ENCODE peak calls at places on chromosomes 11 and 22, in six cellular contexts. One of them, this sample, is unnamed.

GRCh38 chr11:18203723-18204122 is 31.1 kb downstream of the MRGPRX4 start:
- DNase-seq in tibial artery: no peak
- DNase-seq in activated naive CD4-positive, alpha-beta T cell treated with Interleukin-2 at 50 U/mL for 16 hours: no peak
- DNase-seq in stimulated activated naive CD8-positive, alpha-beta T cell treated with anti-CD3 and anti-CD28 coated beads, Interleukin-15, amount 100 ng/mL, for 72 hours: no peak
- DNase-seq in stimulated activated CD4-positive, alpha-beta T cell treated with anti-CD3 and anti-CD28 coated beads, TNF-alpha, amount 100 ng/mL, for 48 hours: no peak
- DNase-seq in fibroblast of lung: no peak
- DNase-seq in this sample: no peak

GRCh38 chr11:66280428-66280827 is 2.5 kb downstream of the CNIH2 start:
- DNase-seq in tibial artery: no peak
- DNase-seq in stimulated activated CD4-positive, alpha-beta T cell treated with anti-CD3 and anti-CD28 coated beads, TNF-alpha, amount 100 ng/mL, for 48 hours: no peak
- DNase-seq in fibroblast of lung: no peak
- DNase-seq in stimulated activated naive CD8-positive, alpha-beta T cell treated with anti-CD3 and anti-CD28 coated beads, Interleukin-15, amount 100 ng/mL, for 72 hours: no peak
- DNase-seq in activated naive CD4-positive, alpha-beta T cell treated with Interleukin-2 at 50 U/mL for 16 hours: no peak
- DNase-seq in this sample: no peak

GRCh38 chr11:10302744-10303557 is 1.9 kb upstream of the ADM start:
- DNase-seq in fibroblast of lung: peak
- DNase-seq in tibial artery: peak
- DNase-seq in activated naive CD4-positive, alpha-beta T cell treated with Interleukin-2 at 50 U/mL for 16 hours: peak
- DNase-seq in stimulated activated CD4-positive, alpha-beta T cell treated with anti-CD3 and anti-CD28 coated beads, TNF-alpha, amount 100 ng/mL, for 48 hours: no peak
- DNase-seq in stimulated activated naive CD8-positive, alpha-beta T cell treated with anti-CD3 and anti-CD28 coated beads, Interleukin-15, amount 100 ng/mL, for 72 hours: peak
- DNase-seq in this sample: peak

GRCh38 chr11:117259417-117259816 is 26.9 kb downstream of the RNF214 start:
- DNase-seq in stimulated activated CD4-positive, alpha-beta T cell treated with anti-CD3 and anti-CD28 coated beads, TNF-alpha, amount 100 ng/mL, for 48 hours: no peak
- DNase-seq in activated naive CD4-positive, alpha-beta T cell treated with Interleukin-2 at 50 U/mL for 16 hours: no peak
- DNase-seq in fibroblast of lung: peak
- DNase-seq in stimulated activated naive CD8-positive, alpha-beta T cell treated with anti-CD3 and anti-CD28 coated beads, Interleukin-15, amount 100 ng/mL, for 72 hours: no peak
- DNase-seq in tibial artery: no peak
- DNase-seq in this sample: no peak

GRCh38 chr11:35852056-35852455 is 91.8 kb upstream of the LDLRAD3 start:
- DNase-seq in activated naive CD4-positive, alpha-beta T cell treated with Interleukin-2 at 50 U/mL for 16 hours: no peak
- DNase-seq in stimulated activated CD4-positive, alpha-beta T cell treated with anti-CD3 and anti-CD28 coated beads, TNF-alpha, amount 100 ng/mL, for 48 hours: no peak
- DNase-seq in stimulated activated naive CD8-positive, alpha-beta T cell treated with anti-CD3 and anti-CD28 coated beads, Interleukin-15, amount 100 ng/mL, for 72 hours: no peak
- DNase-seq in tibial artery: peak
- DNase-seq in fibroblast of lung: no peak
- DNase-seq in this sample: no peak

GRCh38 chr11:95641506-95641905 is 148.1 kb downstream of the FAM76B start:
- DNase-seq in stimulated activated naive CD8-positive, alpha-beta T cell treated with anti-CD3 and anti-CD28 coated beads, Interleukin-15, amount 100 ng/mL, for 72 hours: peak
- DNase-seq in fibroblast of lung: no peak
- DNase-seq in activated naive CD4-positive, alpha-beta T cell treated with Interleukin-2 at 50 U/mL for 16 hours: peak
- DNase-seq in tibial artery: peak
- DNase-seq in stimulated activated CD4-positive, alpha-beta T cell treated with anti-CD3 and anti-CD28 coated beads, TNF-alpha, amount 100 ng/mL, for 48 hours: no peak
- DNase-seq in this sample: no peak

GRCh38 chr11:69156218-69156639 is 494 bp downstream of the SMIM38 start:
- DNase-seq in stimulated activated naive CD8-positive, alpha-beta T cell treated with anti-CD3 and anti-CD28 coated beads, Interleukin-15, amount 100 ng/mL, for 72 hours: no peak
- DNase-seq in stimulated activated CD4-positive, alpha-beta T cell treated with anti-CD3 and anti-CD28 coated beads, TNF-alpha, amount 100 ng/mL, for 48 hours: no peak
- DNase-seq in tibial artery: no peak
- DNase-seq in activated naive CD4-positive, alpha-beta T cell treated with Interleukin-2 at 50 U/mL for 16 hours: no peak
- DNase-seq in fibroblast of lung: no peak
- DNase-seq in this sample: no peak

GRCh38 chr22:41812805-41813545 is 12.5 kb downstream of the CCDC134 start:
- DNase-seq in stimulated activated naive CD8-positive, alpha-beta T cell treated with anti-CD3 and anti-CD28 coated beads, Interleukin-15, amount 100 ng/mL, for 72 hours: no peak
- DNase-seq in activated naive CD4-positive, alpha-beta T cell treated with Interleukin-2 at 50 U/mL for 16 hours: no peak
- DNase-seq in stimulated activated CD4-positive, alpha-beta T cell treated with anti-CD3 and anti-CD28 coated beads, TNF-alpha, amount 100 ng/mL, for 48 hours: no peak
- DNase-seq in tibial artery: no peak
- DNase-seq in fibroblast of lung: no peak
- DNase-seq in this sample: no peak

GRCh38 chr22:47419239-47419638 is 656.8 kb downstream of the TBC1D22A start:
- DNase-seq in stimulated activated CD4-positive, alpha-beta T cell treated with anti-CD3 and anti-CD28 coated beads, TNF-alpha, amount 100 ng/mL, for 48 hours: no peak
- DNase-seq in fibroblast of lung: no peak
- DNase-seq in activated naive CD4-positive, alpha-beta T cell treated with Interleukin-2 at 50 U/mL for 16 hours: no peak
- DNase-seq in tibial artery: no peak
- DNase-seq in stimulated activated naive CD8-positive, alpha-beta T cell treated with anti-CD3 and anti-CD28 coated beads, Interleukin-15, amount 100 ng/mL, for 72 hours: no peak
- DNase-seq in this sample: no peak

This sample was measured in prostate gland.